ENCODE peak calls at places on chromosomes 3 and 15, in four cellular contexts. P is activated naive CD8-positive, alpha-beta T cell treated with anti-CD3 and anti-CD28 coated beads, Interleukin-2, amount 10 ng/mL, durations not matched to agents 7 days and 5 days; S is left kidney; C is GM06990. V is an unnamed sample.

GRCh38 chr15:94692697-94693096 is 461.3 kb downstream of the MCTP2 start:
- DNase-seq in C (no peak), P (no peak), S (no peak), V (peak)

GRCh38 chr3:42216820-42217416 is 49.1 kb downstream of the CCK start:
- DNase-seq in P (no peak), C (no peak), S (peak), V (no peak)

GRCh38 chr3:52346623-52347530 is 30.8 kb downstream of the DNAH1 start:
- DNase-seq in S (no peak), C (no peak), P (no peak), V (no peak)

GRCh38 chr3:16427309-16427965 is 86.1 kb downstream of the RFTN1 start:
- DNase-seq in S (no peak), C (no peak), P (no peak), V (peak)

GRCh38 chr3:195007794-195008193 is 263.2 kb downstream of the XXYLT1 start:
- DNase-seq in C (no peak), P (no peak), S (no peak), V (no peak)

GRCh38 chr3:194058189-194058571 is 77.8 kb upstream of the HES1 start:
- DNase-seq in C (peak), P (peak), S (peak), V (peak)

GRCh38 chr3:52339612-52340011 is 23.5 kb downstream of the DNAH1 start:
- DNase-seq in P (no peak), C (no peak), S (peak), V (peak)

GRCh38 chr15:101731746-101732145 is 7.5 kb upstream of the TARS3 start:
- DNase-seq in C (no peak), S (no peak), P (no peak), V (no peak)

GRCh38 chr3:41116851-41117250 is 82.5 kb upstream of the CTNNB1 start:
- DNase-seq in P (no peak), C (no peak), S (no peak), V (no peak)

GRCh38 chr3:135862361-135862760 is 103.2 kb upstream of the PPP2R3A start:
- DNase-seq in P (no peak), S (no peak), C (no peak), V (no peak)

GRCh38 chr3:48026951-48027908 is 11.0 kb upstream of the MAP4 start:
- DNase-seq in S (no peak), P (no peak), C (no peak), V (peak)

GRCh38 chr3:183911763-183912506 is 27.3 kb upstream of the PARL start:
- DNase-seq in S (no peak), C (no peak), P (no peak), V (no peak)

GRCh38 chr3:97297032-97297431 is 467.5 kb upstream of the ARL6 start:
- DNase-seq in C (no peak), S (no peak), P (no peak), V (peak)

GRCh38 chr3:165603196-165603595 is 234.0 kb downstream of the BCHE start:
- DNase-seq in P (no peak), S (no peak), C (no peak), V (no peak)

GRCh38 chr3:58120075-58120812 is 90.5 kb downstream of the DNASE1L3 start:
- DNase-seq in P (no peak), S (peak), C (no peak), V (no peak)

GRCh38 chr3:20256144-20256543 is 70.1 kb upstream of the SGO1 start:
- DNase-seq in S (no peak), P (no peak), C (no peak), V (no peak)

GRCh38 chr15:48020166-48020565 is 100.6 kb upstream of the SLC24A5 start:
- DNase-seq in C (peak), P (no peak), S (no peak), V (no peak)

GRCh38 chr3:155497930-155498647 is 204.6 kb upstream of the STRIT1 start:
- DNase-seq in S (no peak), C (no peak), P (no peak), V (no peak)

GRCh38 chr3:177197934-177198484 is 727 bp upstream of the TBL1XR1 start:
- DNase-seq in C (no peak), S (no peak), P (no peak), V (no peak)

GRCh38 chr3:195543642-195544536 is 764 bp upstream of the PPP1R2 start:
- DNase-seq in S (peak), C (no peak), P (peak), V (peak)

GRCh38 chr15:66851226-66852063 is 149.4 kb downstream of the SMAD6 start:
- DNase-seq in S (peak), P (peak), C (peak), V (peak)

GRCh38 chr15:48447657-48448056 is 116.4 kb downstream of the DUT start:
- DNase-seq in C (no peak), P (no peak), S (no peak), V (no peak)

GRCh38 chr3:150765949-150766720 is 3.2 kb upstream of the SIAH2 start:
- DNase-seq in P (no peak), S (no peak), C (peak), V (no peak)

GRCh38 chr3:46360904-46361303 is 7.0 kb downstream of the CCR2 start:
- DNase-seq in S (no peak), C (peak), P (no peak), V (no peak)

GRCh38 chr15:53978248-53978906 is at the start of gene UNC13C:
- DNase-seq in S (peak), C (peak), P (no peak), V (peak)

GRCh38 chr3:50276762-50277101 is 2.2 kb upstream of the LSMEM2 start:
- DNase-seq in C (no peak), P (no peak), S (no peak), V (no peak)

GRCh38 chr15:83871808-83872559 is 218.1 kb downstream of the ADAMTSL3 start:
- DNase-seq in P (no peak), S (no peak), C (peak), V (no peak)

GRCh38 chr15:84761534-84762190 is 13.3 kb downstream of the ZNF592 start:
- DNase-seq in P (no peak), C (peak), S (no peak), V (peak)

GRCh38 chr15:67090297-67091072 is 25.1 kb downstream of the SMAD3 start:
- DNase-seq in C (no peak), P (no peak), S (no peak), V (peak)

GRCh38 chr3:124322309-124322880 is 330.5 kb upstream of the ROPN1 start:
- DNase-seq in C (no peak), S (no peak), P (no peak), V (peak)

GRCh38 chr3:12707425-12707824 is 43.5 kb upstream of the RAF1 start:
- DNase-seq in C (no peak), S (no peak), P (no peak), V (peak)

GRCh38 chr15:90915808-90916440 is 12.8 kb downstream of the MAN2A2 start:
- DNase-seq in S (peak), C (no peak), P (no peak), V (no peak)

GRCh38 chr3:152969557-152970300 is 134.8 kb downstream of the P2RY1 start:
- DNase-seq in S (no peak), C (no peak), P (no peak), V (no peak)

GRCh38 chr3:58184309-58184981 is 26.3 kb downstream of the DNASE1L3 start:
- DNase-seq in S (no peak), C (no peak), P (no peak), V (peak)

GRCh38 chr15:82677720-82678323 is 30.7 kb upstream of the CPEB1 start:
- DNase-seq in S (no peak), P (no peak), C (no peak), V (no peak)

V was measured in NCI-H69.